ENCODE peak calls at places on chromosome 1, in ten cellular contexts. T, A, Q, E, J, S, R, B, L and X are unnamed samples.

GRCh38 chr1:67281246-67281645 is 26.4 kb upstream of the IL12RB2 start:
- DNase-seq in E (no peak), J (no peak), R (no peak), A (no peak), Q (no peak), B (no peak), L (no peak), S (no peak), T (no peak), X (no peak)

GRCh38 chr1:218659911-218660677 is 315.0 kb downstream of the TGFB2 start:
- DNase-seq in J (no peak), B (no peak), L (no peak), A (peak), R (peak), S (no peak), E (peak), Q (peak), T (no peak), X (no peak)

GRCh38 chr1:86062458-86062857 is 94.1 kb downstream of the COL24A1 start:
- DNase-seq in E (peak), T (no peak), B (no peak), S (no peak), Q (no peak), J (no peak), A (peak), L (no peak), R (no peak), X (no peak)

GRCh38 chr1:203167026-203167912 is 8.4 kb downstream of the MYBPH start:
- DNase-seq in A (no peak), E (no peak), J (no peak), R (no peak), Q (no peak), S (no peak), L (no peak), B (no peak), T (no peak), X (peak)

GRCh38 chr1:160032165-160032827 is 506 bp upstream of the PIGM start:
- DNase-seq in Q (peak), R (peak), B (peak), J (no peak), A (no peak), E (peak), S (no peak), L (no peak), T (no peak), X (no peak)

GRCh38 chr1:246335126-246335525 is 172.0 kb downstream of the SMYD3 start:
- DNase-seq in B (no peak), S (no peak), T (no peak), R (no peak), Q (no peak), E (no peak), A (no peak), L (no peak), J (no peak), X (no peak)

GRCh38 chr1:150066838-150067183 is 765 bp upstream of the VPS45 start:
- DNase-seq in A (no peak), R (peak), L (peak), S (no peak), B (no peak), J (no peak), Q (no peak), T (peak), E (no peak), X (no peak)

GRCh38 chr1:44603718-44604117 is 70.6 kb downstream of the TMEM53 start:
- DNase-seq in E (no peak), S (no peak), R (no peak), A (no peak), B (no peak), J (no peak), T (no peak), Q (no peak), L (no peak), X (no peak)

GRCh38 chr1:207454046-207454964 is at the start of gene CR2:
- DNase-seq in Q (peak), A (peak), R (no peak), E (peak), T (peak), S (no peak), L (peak), J (no peak), B (peak), X (no peak)

GRCh38 chr1:235708390-235708962 is 58.9 kb upstream of the GNG4 start:
- DNase-seq in L (no peak), A (peak), S (no peak), T (no peak), J (no peak), R (peak), B (no peak), Q (peak), E (peak), X (no peak)